ENCODE peak calls at places on chromosomes 13 and 19, in nine cellular contexts. X is gastrocnemius medialis, F is astrocyte of the spinal cord, V is fibroblast of lung, Y is ascending aorta, J is aorta, Q is IMR-90, N is colonic mucosa, B is neural progenitor cell. E is an unnamed sample.

GRCh38 chr19:46303702-46304397 is 7.0 kb downstream of the HIF3A start:
- DNase-seq in X (no peak), F (peak), V (no peak), Y (no peak), J (no peak), Q (no peak), N (peak), B (peak), E (no peak)

GRCh38 chr13:111460548-111461444 is 140.4 kb downstream of the TEX29 start:
- DNase-seq in X (no peak), F (peak), V (peak), Y (no peak), J (peak), Q (peak), N (no peak), B (peak), E (peak)

GRCh38 chr19:29531458-29532025 is 5.7 kb downstream of the VSTM2B start:
- DNase-seq in X (no peak), F (no peak), V (no peak), Y (no peak), J (peak), Q (no peak), N (no peak), B (no peak), E (no peak)

GRCh38 chr19:17052439-17052838 is 22.8 kb downstream of the HAUS8 start:
- DNase-seq in X (no peak), F (peak), V (peak), Y (no peak), J (no peak), Q (peak), N (peak), B (peak), E (peak)

GRCh38 chr13:112752211-112752610 is 62.4 kb downstream of the ATP11A start:
- DNase-seq in X (no peak), F (no peak), V (no peak), Y (no peak), J (no peak), Q (no peak), N (no peak), B (no peak), E (no peak)

GRCh38 chr13:42110410-42111155 is 62.1 kb downstream of the DGKH start:
- DNase-seq in X (no peak), F (peak), V (peak), Y (no peak), J (no peak), Q (peak), N (peak), B (peak), E (peak)

GRCh38 chr13:57739089-57739488 is 107.5 kb downstream of the PCDH17 start:
- DNase-seq in X (no peak), F (no peak), V (no peak), Y (no peak), J (no peak), Q (no peak), N (no peak), B (no peak), E (no peak)

GRCh38 chr19:13615890-13616289 is 109.6 kb upstream of the CACNA1A start:
- DNase-seq in X (no peak), F (peak), V (no peak), Y (no peak), J (peak), Q (peak), N (no peak), B (no peak), E (no peak)

GRCh38 chr19:5395541-5395940 is 54.9 kb upstream of the PTPRS start:
- DNase-seq in X (no peak), F (no peak), V (peak), Y (no peak), J (no peak), Q (no peak), N (no peak), B (peak), E (no peak)

GRCh38 chr19:45769821-45770191 is 754 bp upstream of the SIX5 start:
- DNase-seq in X (peak), F (no peak), V (no peak), Y (no peak), J (no peak), Q (peak), N (peak), B (peak), E (no peak)

GRCh38 chr19:34082289-34083077 is 89.8 kb upstream of the LSM14A start:
- DNase-seq in X (no peak), F (no peak), V (no peak), Y (no peak), J (no peak), Q (no peak), N (no peak), B (peak), E (peak)

GRCh38 chr13:23020246-23020843 is 160.4 kb upstream of the SGCG start:
- DNase-seq in X (peak), F (peak), V (peak), Y (peak), J (no peak), Q (peak), N (peak), B (peak), E (peak)

GRCh38 chr19:10981496-10981895 is 20.7 kb downstream of the SMARCA4 start:
- DNase-seq in X (no peak), F (peak), V (peak), Y (no peak), J (no peak), Q (peak), N (no peak), B (no peak), E (no peak)

GRCh38 chr13:37640499-37640898 is 41.9 kb upstream of the POSTN start:
- DNase-seq in X (no peak), F (peak), V (peak), Y (no peak), J (no peak), Q (peak), N (no peak), B (peak), E (peak)

GRCh38 chr19:49651029-49651825 is 9.2 kb downstream of the SCAF1 start:
- DNase-seq in X (no peak), F (no peak), V (no peak), Y (no peak), J (peak), Q (no peak), N (no peak), B (no peak), E (no peak)

GRCh38 chr19:14400913-14401312 is 18.2 kb downstream of the DDX39A start:
- DNase-seq in X (no peak), F (peak), V (peak), Y (no peak), J (no peak), Q (no peak), N (no peak), B (no peak), E (no peak)

GRCh38 chr19:47729468-47729798 is 15.9 kb upstream of the NOP53 start:
- DNase-seq in X (peak), F (peak), V (peak), Y (peak), J (peak), Q (peak), N (peak), B (peak), E (no peak)

GRCh38 chr19:719081-719512 is 10.4 kb downstream of the PALM start:
- DNase-seq in X (peak), F (no peak), V (no peak), Y (peak), J (peak), Q (no peak), N (no peak), B (no peak), E (no peak)

GRCh38 chr19:720691-721160 is 12.0 kb downstream of the PALM start:
- DNase-seq in X (no peak), F (no peak), V (no peak), Y (no peak), J (no peak), Q (no peak), N (no peak), B (no peak), E (no peak)

GRCh38 chr19:715347-715746 is 6.6 kb downstream of the PALM start:
- DNase-seq in X (no peak), F (no peak), V (no peak), Y (no peak), J (no peak), Q (no peak), N (no peak), B (no peak), E (no peak)

GRCh38 chr19:719636-720377 is 11.1 kb downstream of the PALM start:
- DNase-seq in X (no peak), F (no peak), V (no peak), Y (no peak), J (no peak), Q (no peak), N (no peak), B (no peak), E (no peak)

GRCh38 chr19:718251-719024 is 9.7 kb downstream of the PALM start:
- DNase-seq in X (no peak), F (no peak), V (no peak), Y (no peak), J (no peak), Q (no peak), N (no peak), B (no peak), E (no peak)
- H3K4me3 ChIP-seq in X (no peak), F (no peak), V (no peak), Y (no peak), J (no peak), Q (no peak), N (no peak), B (no peak), E (no peak)

DNA sequence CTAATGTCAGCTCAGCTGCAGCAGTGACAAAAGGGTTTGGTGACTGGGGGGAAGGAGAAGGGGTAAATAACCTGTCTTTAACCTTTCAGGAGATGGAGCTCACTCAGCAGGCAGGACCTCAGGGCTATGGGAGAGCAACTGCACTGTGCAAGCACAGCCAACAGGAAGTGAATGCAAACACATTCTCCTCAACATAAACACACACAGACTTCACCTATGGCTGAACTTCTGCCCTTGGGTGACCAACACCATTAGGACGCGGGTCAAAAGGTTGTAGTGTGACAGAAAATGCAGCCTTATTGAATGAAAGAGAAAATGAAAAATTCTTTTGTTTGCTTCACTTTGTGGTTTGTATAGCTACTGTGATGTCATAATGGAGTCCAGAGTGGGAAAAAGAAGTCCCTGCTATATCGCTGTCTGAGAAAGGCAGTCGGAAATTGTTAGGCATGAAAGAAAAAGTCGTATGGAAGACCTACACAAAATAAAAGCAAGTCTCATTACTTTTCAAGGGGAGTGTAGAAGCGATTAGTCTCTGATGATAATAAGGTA is 323.1 kb downstream of the NDFIP2 start:
- DNase-seq in X (no peak), F (no peak), V (no peak), Y (no peak), J (no peak), Q (no peak), N (no peak), B (no peak), E (no peak)
- H3K4me3 ChIP-seq in X (no peak), F (no peak), V (no peak), Y (no peak), J (no peak), Q (no peak), N (no peak), B (no peak), E (no peak)

GRCh38 chr19:53503126-53503525 is 34.8 kb upstream of the ZNF331 start:
- DNase-seq in X (no peak), F (no peak), V (no peak), Y (no peak), J (no peak), Q (no peak), N (no peak), B (no peak), E (no peak)
- H3K4me3 ChIP-seq in X (no peak), F (no peak), V (no peak), Y (no peak), J (no peak), Q (no peak), N (no peak), B (no peak), E (no peak)

DNA sequence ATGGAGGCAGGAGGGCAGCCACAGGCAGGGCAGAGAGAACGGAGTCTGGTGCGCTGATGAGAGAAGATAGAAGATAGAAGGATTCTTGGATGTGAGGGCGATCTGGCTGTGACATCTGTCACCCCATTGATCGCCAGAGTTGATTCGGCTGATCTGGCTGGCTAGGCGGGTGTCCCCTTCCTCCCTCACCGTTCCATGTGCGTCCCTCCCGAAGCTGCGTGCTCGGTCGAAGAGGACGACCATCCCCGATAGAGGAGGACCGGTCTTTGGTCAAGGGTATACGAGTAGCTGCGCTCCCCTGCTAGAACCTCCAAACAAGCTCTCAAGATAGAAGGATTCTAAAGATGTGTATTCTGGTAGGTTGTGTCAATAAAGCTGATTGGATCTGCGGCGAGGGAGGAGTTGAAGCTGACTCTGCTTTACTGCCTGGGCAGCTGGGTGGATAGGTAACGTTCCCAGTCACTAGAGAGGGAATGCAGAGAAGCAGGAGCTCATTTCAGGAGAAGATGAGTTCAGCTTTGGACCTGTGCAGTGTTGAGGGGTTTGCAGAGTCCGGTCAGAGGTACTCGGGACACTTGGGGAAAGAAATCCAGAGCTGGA is 5.1 kb downstream of the UBAC2 start:
- DNase-seq in X (no peak), F (no peak), V (no peak), Y (no peak), J (no peak), Q (no peak), N (peak), B (no peak), E (no peak)
- H3K4me3 ChIP-seq in X (no peak), F (no peak), V (no peak), Y (no peak), J (no peak), Q (no peak), N (no peak), B (no peak), E (no peak)

GRCh38 chr13:90084684-90085290 is 1262.7 kb upstream of the MIR17HG start:
- DNase-seq in X (no peak), F (no peak), V (peak), Y (no peak), J (no peak), Q (no peak), N (no peak), B (no peak), E (no peak)
- H3K4me3 ChIP-seq in X (no peak), F (no peak), V (no peak), Y (no peak), J (no peak), Q (no peak), N (no peak), B (no peak), E (no peak)